ENCODE peak calls at places on chromosome 2, in six cellular contexts. B is endothelial cell, L is GM19239, P is A549, Q is nephron progenitor cell, K is body of pancreas. E is an unnamed sample.
A peak's percentile ranks its signal among the peaks of the same experiment; 100 is the strongest.

GRCh38 chr2:626491-627339 is 50.5 kb downstream of the TMEM18 start:
- DNase-seq in K (no peak), B (no peak), P (no peak), L (no peak), Q (no peak), E (no peak)

GRCh38 chr2:121895723-121896571 is 140.5 kb downstream of the TSN start:
- DNase-seq in L (no peak), K (no peak), B (no peak), P (no peak), Q (no peak), E (no peak)

GRCh38 chr2:105553538-105554196 is 154.8 kb upstream of the FHL2 start:
- DNase-seq in Q (no peak), B (no peak), P (no peak), L (no peak), K (no peak), E (no peak)

GRCh38 chr2:182229288-182229687 is 197.5 kb downstream of the PDE1A start:
- DNase-seq in P (no peak), Q (no peak), K (no peak), B (no peak), L (no peak), E (no peak)

GRCh38 chr2:10571057-10571456 is 118.7 kb downstream of the NOL10 start:
- DNase-seq in B (no peak), K (no peak), P (no peak), Q (no peak), L (no peak), E (no peak)

GRCh38 chr2:178891265-178891958 is 84.2 kb upstream of the TTN start:
- DNase-seq in L (peak; percentile 9), K (peak; percentile 81), Q (peak; percentile 77), B (peak; percentile 75), P (peak; percentile 64), E (peak; percentile 50)

GRCh38 chr2:35846-36245 is 10.5 kb downstream of the FAM110C start:
- DNase-seq in P (no peak), Q (no peak), K (peak; percentile 71), B (no peak), L (no peak), E (no peak)

GRCh38 chr2:64654993-64655666 is 1.4 kb upstream of the SERTAD2 start:
- DNase-seq in Q (no peak), K (peak; percentile 24), P (peak; percentile 45), B (no peak), L (no peak), E (peak; percentile 52)

GRCh38 chr2:168639024-168639423 is 163.4 kb upstream of the NOSTRIN start:
- DNase-seq in P (no peak), B (no peak), L (no peak), K (no peak), Q (no peak), E (no peak)

GRCh38 chr2:1602359-1603010 is 141.8 kb downstream of the PXDN start:
- DNase-seq in L (no peak), Q (no peak), P (no peak), K (no peak), B (no peak), E (no peak)

GRCh38 chr2:101515512-101515911 is 40.6 kb upstream of the RFX8 start:
- DNase-seq in P (no peak), K (peak; percentile 9), B (no peak), L (no peak), Q (no peak), E (no peak)

GRCh38 chr2:150907466-150907865 is 354.2 kb downstream of the RBM43 start:
- DNase-seq in P (no peak), L (no peak), Q (no peak), B (no peak), K (no peak), E (no peak)

GRCh38 chr2:10305715-10306114 is 3.0 kb downstream of the HPCAL1 start:
- DNase-seq in P (peak; percentile 47), Q (peak; percentile 33), K (peak; percentile 72), L (no peak), B (peak; percentile 22), E (peak; percentile 59)

GRCh38 chr2:148998162-148998830 is 40.2 kb upstream of the LYPD6B start:
- DNase-seq in L (no peak), Q (no peak), B (no peak), P (no peak), K (no peak), E (no peak)

GRCh38 chr2:101162561-101163330 is 11.6 kb upstream of the TBC1D8 start:
- DNase-seq in Q (peak; percentile 59), P (no peak), L (no peak), K (no peak), B (peak; percentile 27), E (no peak)

GRCh38 chr2:67237288-67237687 is 159.8 kb upstream of the ETAA1 start:
- DNase-seq in P (no peak), L (no peak), Q (no peak), B (no peak), K (no peak), E (no peak)